ENCODE peak calls at places on chromosomes 12 and 14, in four cellular contexts. One of them, this sample, is unnamed.

GRCh38 chr12:32548691-32549412 is 130.2 kb upstream of the DNM1L start:
- DNase-seq in HepG2: no peak
- DNase-seq in K562: no peak
- DNase-seq in GM12878: no peak
- DNase-seq in this sample: no peak

GRCh38 chr12:11675952-11676505 is 26.6 kb downstream of the ETV6 start:
- DNase-seq in K562: no peak
- DNase-seq in HepG2: no peak
- DNase-seq in GM12878: no peak
- DNase-seq in this sample: no peak

GRCh38 chr12:44078273-44078672 is 242.4 kb downstream of the TMEM117 start:
- DNase-seq in HepG2: no peak
- DNase-seq in GM12878: no peak
- DNase-seq in K562: no peak
- DNase-seq in this sample: no peak

GRCh38 chr14:90780519-90780918 is 35.7 kb downstream of the TTC7B start:
- DNase-seq in HepG2: no peak
- DNase-seq in K562: no peak
- DNase-seq in GM12878: no peak
- DNase-seq in this sample: no peak

GRCh38 chr12:1791104-1791927 is 29.0 kb upstream of the LRTM2 start:
- DNase-seq in GM12878: peak; percentile 30
- DNase-seq in K562: peak; percentile 48
- DNase-seq in HepG2: peak; percentile 63
- DNase-seq in this sample: peak; percentile 73

GRCh38 chr14:70640938-70641547 is 673 bp upstream of the TTC9 start:
- DNase-seq in GM12878: peak; percentile 60
- DNase-seq in K562: no peak
- DNase-seq in HepG2: no peak
- DNase-seq in this sample: peak; percentile 68

GRCh38 chr14:80095623-80096022 is 115.7 kb downstream of the DIO2 start:
- DNase-seq in HepG2: no peak
- DNase-seq in K562: no peak
- DNase-seq in GM12878: no peak
- DNase-seq in this sample: no peak

GRCh38 chr14:58817846-58818245 is 180.1 kb downstream of the DACT1 start:
- DNase-seq in K562: no peak
- DNase-seq in GM12878: no peak
- DNase-seq in HepG2: no peak
- DNase-seq in this sample: no peak

GRCh38 chr12:3158851-3159465 is 81.8 kb downstream of the TSPAN9 start:
- DNase-seq in K562: no peak
- DNase-seq in HepG2: no peak
- DNase-seq in GM12878: no peak
- DNase-seq in this sample: no peak

GRCh38 chr14:57753821-57754220 is 112.1 kb downstream of the SLC35F4 start:
- DNase-seq in HepG2: no peak
- DNase-seq in K562: no peak
- DNase-seq in GM12878: no peak
- DNase-seq in this sample: no peak

GRCh38 chr14:55000381-55000780 is 26.5 kb downstream of the WDHD1 start:
- DNase-seq in GM12878: no peak
- DNase-seq in HepG2: no peak
- DNase-seq in K562: no peak
- DNase-seq in this sample: no peak

GRCh38 chr12:17361224-17361623 is 728.8 kb downstream of the RERGL start:
- DNase-seq in K562: no peak
- DNase-seq in GM12878: no peak
- DNase-seq in HepG2: no peak
- DNase-seq in this sample: no peak

GRCh38 chr12:117367006-117367638 is 5.7 kb upstream of the NOS1 start:
- DNase-seq in HepG2: peak; percentile 63
- DNase-seq in GM12878: peak; percentile 12
- DNase-seq in K562: peak; percentile 81
- DNase-seq in this sample: peak; percentile 76

GRCh38 chr14:101707285-101707842 is 54.1 kb upstream of the PPP2R5C start:
- DNase-seq in K562: no peak
- DNase-seq in GM12878: peak; percentile 53
- DNase-seq in HepG2: peak; percentile 81
- DNase-seq in this sample: peak; percentile 83

GRCh38 chr12:132560421-132560830 is 50.0 kb downstream of the LRCOL1 start:
- DNase-seq in GM12878: no peak
- DNase-seq in K562: peak; percentile 84
- DNase-seq in HepG2: no peak
- DNase-seq in this sample: peak; percentile 82

GRCh38 chr14:95254356-95254755 is 65.4 kb downstream of the CLMN start:
- DNase-seq in GM12878: no peak
- DNase-seq in K562: no peak
- DNase-seq in HepG2: no peak
- DNase-seq in this sample: no peak

GRCh38 chr12:32139064-32139421 is 32.4 kb downstream of the BICD1 start:
- DNase-seq in GM12878: peak; percentile 92
- DNase-seq in K562: no peak
- DNase-seq in HepG2: no peak
- DNase-seq in this sample: no peak

GRCh38 chr12:117120787-117121186 is 21.6 kb upstream of the TESC start:
- DNase-seq in K562: no peak
- DNase-seq in GM12878: no peak
- DNase-seq in HepG2: no peak
- DNase-seq in this sample: no peak

GRCh38 chr12:110965574-110965973 is 45.2 kb upstream of the MYL2 start:
- DNase-seq in HepG2: no peak
- DNase-seq in GM12878: no peak
- DNase-seq in K562: peak; percentile 52
- DNase-seq in this sample: no peak

GRCh38 chr14:61472801-61473376 is 151.5 kb downstream of the PRKCH start:
- DNase-seq in K562: no peak
- DNase-seq in HepG2: no peak
- DNase-seq in GM12878: no peak
- DNase-seq in this sample: no peak

GRCh38 chr14:50658203-50658602 is 9.9 kb downstream of the SAV1 start:
- DNase-seq in K562: no peak
- DNase-seq in HepG2: no peak
- DNase-seq in GM12878: no peak
- DNase-seq in this sample: no peak
- TF ChIP-seq NFIC in K562: no peak
- TF ChIP-seq NFIC in HepG2: no peak
- TF ChIP-seq NFIC in GM12878: no peak
- TF ChIP-seq NFIC in this sample: no peak

GRCh38 chr14:100192250-100192671 is 32.8 kb upstream of the DEGS2 start:
- DNase-seq in GM12878: no peak
- DNase-seq in K562: no peak
- DNase-seq in HepG2: no peak
- DNase-seq in this sample: no peak

GRCh38 chr14:100192672-100193416 is 33.4 kb upstream of the DEGS2 start:
- DNase-seq in GM12878: peak; percentile 96
- DNase-seq in HepG2: peak; percentile 96
- DNase-seq in K562: peak; percentile 97
- DNase-seq in this sample: peak; percentile 99

GRCh38 chr14:100190126-100190525 is 30.7 kb upstream of the DEGS2 start:
- DNase-seq in GM12878: no peak
- DNase-seq in HepG2: no peak
- DNase-seq in K562: no peak
- DNase-seq in this sample: no peak

GRCh38 chr14:100191584-100192249 is 32.3 kb upstream of the DEGS2 start:
- DNase-seq in K562: no peak
- DNase-seq in GM12878: no peak
- DNase-seq in HepG2: no peak
- DNase-seq in this sample: no peak

DNA sequence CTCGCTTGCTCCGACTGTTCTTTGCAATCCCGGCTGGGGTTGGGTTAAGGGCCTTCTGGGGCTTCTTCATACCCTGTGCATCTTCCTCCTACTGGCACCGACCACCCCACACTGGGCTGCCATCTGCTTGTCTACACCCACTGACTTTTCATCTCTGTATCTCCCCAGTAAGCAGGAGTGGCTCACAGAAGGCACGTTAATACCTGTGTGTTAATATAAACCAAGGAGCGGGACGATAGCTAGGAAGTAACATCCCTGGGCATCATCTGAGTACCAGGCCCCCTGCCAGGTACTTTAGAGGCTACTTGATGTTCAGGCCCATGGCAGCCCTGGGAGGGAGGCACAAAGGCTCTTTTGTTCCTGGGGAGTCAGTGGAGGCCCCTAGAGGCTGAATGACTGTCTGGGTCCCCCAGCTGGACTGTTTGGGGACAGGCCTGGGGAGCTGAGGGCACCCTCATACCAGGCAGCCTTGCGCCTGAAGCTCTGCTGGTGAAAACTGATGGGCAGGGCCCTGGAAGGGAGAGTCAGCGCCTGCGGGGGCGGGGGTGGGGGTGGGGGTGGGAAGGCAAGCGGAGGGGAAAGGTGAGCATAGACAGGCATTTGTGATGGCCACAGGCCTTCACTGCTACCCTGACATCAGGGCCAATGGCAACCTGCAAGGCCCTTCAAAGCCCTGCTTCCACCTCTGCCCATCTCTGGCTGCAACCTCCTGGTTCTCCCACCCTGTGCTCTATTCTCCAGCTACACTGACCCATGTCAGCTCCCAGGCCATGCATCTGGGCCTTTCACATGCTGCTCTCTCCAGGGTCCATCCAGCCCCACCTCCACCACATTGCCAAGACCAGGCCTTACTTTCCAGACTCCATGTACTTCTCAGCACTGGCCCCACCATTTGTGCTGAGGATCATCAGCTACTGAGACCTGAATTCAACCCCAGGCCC is 34.2 kb upstream of the DEGS2 start:
- DNase-seq in K562: peak; percentile 54
- DNase-seq in HepG2: peak; percentile 75
- DNase-seq in GM12878: no peak
- DNase-seq in this sample: peak; percentile 39
- TF ChIP-seq EP300 in K562: no peak
- TF ChIP-seq EP300 in HepG2: no peak
- TF ChIP-seq EP300 in GM12878: no peak
- TF ChIP-seq EP300 in this sample: no peak

GRCh38 chr12:125104978-125105377 is 39.7 kb downstream of the AACS start:
- DNase-seq in GM12878: no peak
- DNase-seq in K562: no peak
- DNase-seq in HepG2: no peak
- DNase-seq in this sample: no peak
- TF ChIP-seq NFIC in GM12878: no peak
- TF ChIP-seq NFIC in K562: no peak
- TF ChIP-seq NFIC in HepG2: no peak
- TF ChIP-seq NFIC in this sample: no peak

GRCh38 chr12:65603428-65604351 is 220.6 kb upstream of the HMGA2 start:
- DNase-seq in HepG2: no peak
- DNase-seq in K562: no peak
- DNase-seq in GM12878: no peak
- DNase-seq in this sample: no peak
- TF ChIP-seq EP300 in HepG2: no peak
- TF ChIP-seq EP300 in K562: no peak
- TF ChIP-seq EP300 in GM12878: no peak
- TF ChIP-seq EP300 in this sample: peak; percentile 98

GRCh38 chr12:130871286-130872178 is at the start of gene RAN:
- DNase-seq in GM12878: peak; percentile 67
- DNase-seq in K562: peak; percentile 94
- DNase-seq in HepG2: peak; percentile 78
- DNase-seq in this sample: peak; percentile 99

GRCh38 chr12:130873106-130873795 is 1.4 kb downstream of the RAN start:
- DNase-seq in GM12878: no peak
- DNase-seq in K562: no peak
- DNase-seq in HepG2: no peak
- DNase-seq in this sample: no peak

GRCh38 chr12:130870442-130871285 is 1.2 kb upstream of the RAN start:
- DNase-seq in K562: peak; percentile 64
- DNase-seq in GM12878: peak; percentile 75
- DNase-seq in HepG2: peak; percentile 96
- DNase-seq in this sample: peak; percentile 57

GRCh38 chr12:130872179-130873096 is 572 bp downstream of the RAN start:
- DNase-seq in GM12878: no peak
- DNase-seq in HepG2: no peak
- DNase-seq in K562: peak; percentile 88
- DNase-seq in this sample: peak; percentile 85

DNA sequence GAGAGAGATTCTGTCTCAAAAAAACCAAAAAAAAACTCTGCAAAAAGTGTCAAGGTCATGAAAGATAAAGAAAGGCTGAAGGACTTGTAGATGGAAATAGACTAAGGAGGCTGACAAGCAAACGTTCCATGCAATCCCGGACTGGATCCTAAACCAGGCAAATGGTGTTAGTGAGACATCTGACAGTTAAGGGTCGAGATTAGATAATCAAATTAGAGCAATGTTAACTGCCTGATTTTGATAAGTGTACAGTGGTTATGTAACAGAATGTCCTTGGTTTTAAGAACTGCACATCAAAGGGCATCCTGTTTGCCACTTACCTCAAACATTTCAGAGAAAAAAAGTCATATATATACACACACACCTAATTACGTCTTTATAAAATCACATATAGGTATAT is 3.5 kb upstream of the RAN start:
- DNase-seq in K562: no peak
- DNase-seq in GM12878: no peak
- DNase-seq in HepG2: no peak
- DNase-seq in this sample: no peak
- TF ChIP-seq NFIC in K562: no peak
- TF ChIP-seq NFIC in GM12878: no peak
- TF ChIP-seq NFIC in HepG2: no peak
- TF ChIP-seq NFIC in this sample: no peak